ENCODE peak calls at places on chromosomes 13 and 19, in seven cellular contexts. S is fibroblast of lung, R is GM06990, N is SK-N-SH, J is brain microvascular endothelial cell, L is right lobe of liver, V is upper lobe of right lung. I is an unnamed sample. For H3K27me3, the result is how much of the 10 kb centered on the place peaks cover.

GRCh38 chr19:23222998-23223652 is 27.1 kb downstream of the ZNF724 start:
- DNase-seq in S (no peak), R (no peak), N (no peak), J (no peak), L (no peak), V (no peak), I (no peak)

GRCh38 chr13:73040968-73041580 is 17.7 kb upstream of the KLF5 start:
- DNase-seq in S (no peak), R (no peak), N (no peak), J (no peak), L (no peak), V (no peak), I (peak)

GRCh38 chr19:7520131-7521051 is 2.0 kb upstream of the MCOLN1 start:
- DNase-seq in S (no peak), R (no peak), N (no peak), J (no peak), L (peak), V (no peak), I (no peak)

GRCh38 chr13:90622547-90622946 is 724.9 kb upstream of the MIR17HG start:
- DNase-seq in S (peak), R (no peak), N (no peak), J (no peak), L (no peak), V (no peak), I (peak)

GRCh38 chr13:43749503-43749902 is 37.3 kb downstream of the ENOX1 start:
- DNase-seq in S (no peak), R (no peak), N (no peak), J (no peak), L (no peak), V (no peak), I (peak)

GRCh38 chr19:8194528-8195275 is 14.5 kb upstream of the CERS4 start:
- DNase-seq in S (no peak), R (peak), N (no peak), J (no peak), L (peak), V (no peak), I (no peak)

GRCh38 chr13:51844862-51845573 is at the start of gene TMEM272:
- DNase-seq in S (peak), R (peak), N (peak), J (peak), L (peak), V (peak), I (no peak)

GRCh38 chr19:50728084-50728737 is 5.0 kb downstream of the CLEC11A start:
- DNase-seq in S (peak), R (peak), N (peak), J (peak), L (peak), V (peak), I (no peak)

GRCh38 chr19:27742041-27742440 is 1470.9 kb downstream of the UQCRFS1 start:
- DNase-seq in S (peak), R (no peak), N (no peak), J (no peak), L (no peak), V (peak), I (no peak)

GRCh38 chr13:78190296-78190695 is 271.7 kb upstream of the EDNRB start:
- DNase-seq in S (no peak), R (no peak), N (no peak), J (no peak), L (no peak), V (no peak), I (no peak)

GRCh38 chr19:8017808-8018207 is 12.4 kb upstream of the ELAVL1 start:
- DNase-seq in S (no peak), R (no peak), N (no peak), J (no peak), L (no peak), V (no peak), I (no peak)

GRCh38 chr19:52518646-52519045 is 8.8 kb upstream of the ZNF808 start:
- DNase-seq in S (no peak), R (no peak), N (no peak), J (no peak), L (no peak), V (no peak), I (no peak)

GRCh38 chr13:80341771-80342271 is 895 bp upstream of the SPRY2 start:
- DNase-seq in S (peak), R (no peak), N (peak), J (peak), L (peak), V (peak), I (peak)

GRCh38 chr19:6047741-6048231 is 62.5 kb downstream of the RFX2 start:
- DNase-seq in S (peak), R (no peak), N (peak), J (peak), L (no peak), V (no peak), I (peak)

GRCh38 chr13:99778500-99778899 is 193.1 kb downstream of the ZIC5 start:
- DNase-seq in S (no peak), R (no peak), N (no peak), J (no peak), L (no peak), V (no peak), I (no peak)

GRCh38 chr13:35926859-35927530 is 204.2 kb downstream of the DCLK1 start:
- DNase-seq in S (peak), R (no peak), N (no peak), J (no peak), L (no peak), V (no peak), I (peak)

GRCh38 chr19:558770-559439 is 13.5 kb upstream of the BSG start:
- DNase-seq in S (no peak), R (no peak), N (no peak), J (no peak), L (no peak), V (peak), I (no peak)

GRCh38 chr19:14525729-14526128 is 3.7 kb upstream of the TECR start:
- DNase-seq in S (no peak), R (no peak), N (no peak), J (no peak), L (no peak), V (no peak), I (peak)

GRCh38 chr19:1567848-1568227 is 287 bp downstream of the MEX3D start:
- DNase-seq in S (no peak), R (no peak), N (peak), J (no peak), L (no peak), V (no peak), I (no peak)

GRCh38 chr19:46746281-46746965 is at the start of gene STRN4:
- DNase-seq in S (peak), R (peak), N (peak), J (no peak), L (no peak), V (peak), I (no peak)

GRCh38 chr19:46745030-46745429 is 827 bp upstream of the FKRP start:
- DNase-seq in S (no peak), R (no peak), N (no peak), J (no peak), L (no peak), V (no peak), I (no peak)

GRCh38 chr19:46745521-46746280 is at the start of gene FKRP:
- DNase-seq in S (no peak), R (no peak), N (peak), J (no peak), L (no peak), V (no peak), I (no peak)

GRCh38 chr19:46744005-46744691 is 1.7 kb upstream of the FKRP start:
- DNase-seq in S (no peak), R (no peak), N (no peak), J (no peak), L (no peak), V (no peak), I (no peak)

GRCh38 chr19:46748325-46749109 is 2.3 kb upstream of the STRN4 start:
- DNase-seq in S (peak), R (no peak), N (peak), J (peak), L (no peak), V (peak), I (peak)
- TF ChIP-seq CTCF in S (peak), R (peak), N (peak), J (peak), L (peak), V (peak), I (peak)

GRCh38 chr19:40605201-40605971 is 4.2 kb downstream of the LTBP4 start:
- DNase-seq in S (peak), R (peak), N (peak), J (peak), L (peak), V (peak), I (peak)

GRCh38 chr19:40604647-40605200 is 3.6 kb downstream of the LTBP4 start:
- DNase-seq in S (no peak), R (no peak), N (no peak), J (no peak), L (no peak), V (no peak), I (peak)

GRCh38 chr19:40601061-40601973 is at the start of gene LTBP4:
- DNase-seq in S (peak), R (no peak), N (peak), J (no peak), L (no peak), V (peak), I (no peak)

GRCh38 chr19:40603719-40604646 is 2.8 kb downstream of the LTBP4 start:
- DNase-seq in S (peak), R (peak), N (peak), J (peak), L (peak), V (peak), I (peak)

DNA sequence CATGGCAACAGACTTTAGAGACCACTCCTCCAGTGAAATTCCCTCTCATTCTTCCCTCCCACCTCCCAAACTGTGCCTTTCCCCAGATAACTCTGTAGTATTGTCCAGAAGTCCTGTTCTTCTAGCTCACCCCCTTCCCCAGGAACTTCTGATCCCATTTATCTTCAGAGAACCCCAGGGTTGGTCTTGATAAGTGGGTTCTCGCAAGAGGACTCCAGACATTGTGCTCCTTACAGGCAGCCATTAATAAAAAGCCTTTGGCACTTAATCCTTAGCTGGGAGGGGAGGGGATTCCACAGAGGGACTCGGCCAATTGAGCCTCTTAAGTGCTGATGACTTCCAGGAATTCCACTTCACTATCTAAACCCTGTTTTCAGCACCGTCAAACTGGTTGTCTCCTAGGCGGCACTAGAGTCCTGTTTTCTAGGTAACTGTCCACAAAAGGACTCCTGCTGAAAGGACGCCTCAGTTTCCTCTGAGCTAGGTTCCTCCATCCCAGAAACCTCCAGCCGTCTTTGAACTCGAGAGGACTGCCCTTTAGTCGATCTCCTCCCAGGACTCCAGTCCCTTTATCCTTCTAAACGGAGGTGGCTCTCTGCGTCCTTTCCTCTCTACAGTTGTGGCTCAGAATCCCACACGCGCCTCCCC is 2.0 kb downstream of the LTBP4 start:
- DNase-seq in S (peak), R (no peak), N (no peak), J (no peak), L (no peak), V (no peak), I (peak)
- H3K27me3 ChIP-seq in S (under half), R (under half), N (under half), J (under half), L (under half), V (under half), I (under half)

GRCh38 chr19:58571575-58571947 is 1.6 kb downstream of the MZF1 start:
- DNase-seq in S (no peak), R (no peak), N (no peak), J (no peak), L (peak), V (peak), I (no peak)

GRCh38 chr19:58572026-58572817 is 913 bp downstream of the MZF1 start:
- DNase-seq in S (no peak), R (no peak), N (no peak), J (no peak), L (no peak), V (no peak), I (no peak)

GRCh38 chr19:58570770-58571574 is 2.2 kb downstream of the MZF1 start:
- DNase-seq in S (no peak), R (no peak), N (no peak), J (no peak), L (peak), V (peak), I (no peak)

GRCh38 chr19:58573658-58574164 is 576 bp upstream of the MZF1 start:
- DNase-seq in S (no peak), R (no peak), N (no peak), J (no peak), L (no peak), V (no peak), I (no peak)

DNA sequence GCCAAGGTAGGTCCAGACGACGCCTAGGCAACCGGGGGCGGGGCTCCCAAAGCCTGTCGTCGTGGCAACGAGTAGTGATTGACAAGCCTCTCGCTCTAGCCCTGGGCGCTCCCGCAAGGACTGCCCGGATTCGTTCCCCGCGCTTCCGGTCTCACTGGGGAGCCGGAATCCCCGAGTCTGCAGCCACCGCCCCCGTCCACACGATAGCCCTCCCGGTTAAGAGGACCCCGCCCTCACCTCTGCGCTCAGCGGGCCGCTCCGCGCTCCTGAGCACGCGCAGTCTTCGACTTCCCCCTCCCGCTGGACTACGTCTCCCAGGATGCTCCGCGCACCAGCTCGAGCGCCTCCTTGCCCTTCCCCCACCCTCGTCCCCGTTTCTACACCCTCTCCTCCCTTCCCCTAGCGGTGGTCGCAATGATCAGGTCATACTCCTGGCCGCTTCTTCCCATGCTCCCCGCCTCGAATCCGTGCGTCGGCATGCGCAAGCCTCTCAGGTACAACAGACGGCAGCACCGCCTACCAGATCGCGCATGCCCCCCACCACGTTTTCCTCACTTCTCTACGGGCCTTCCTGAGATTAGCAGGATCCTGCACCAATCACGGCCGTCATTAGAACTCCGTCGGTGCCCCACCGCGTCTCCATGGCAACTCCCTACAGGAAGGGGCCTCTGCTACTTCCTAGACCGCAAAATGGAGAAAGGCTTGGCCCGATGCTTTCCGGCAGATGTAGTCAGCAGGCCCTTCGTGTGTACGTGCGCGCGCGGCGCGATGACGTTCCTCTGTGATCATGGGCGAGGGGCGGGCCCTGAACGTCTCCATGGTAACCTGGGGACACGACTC is at the start of gene MZF1:
- DNase-seq in S (peak), R (peak), N (peak), J (peak), L (peak), V (peak), I (peak)
- TF ChIP-seq CTCF in S (no peak), R (no peak), N (no peak), J (peak), L (no peak), V (peak), I (peak)

GRCh38 chr19:29528946-29529645 is 3.3 kb downstream of the VSTM2B start:
- DNase-seq in S (no peak), R (no peak), N (no peak), J (no peak), L (no peak), V (peak), I (no peak)

GRCh38 chr19:29526730-29527499 is 1.1 kb downstream of the VSTM2B start:
- DNase-seq in S (no peak), R (peak), N (peak), J (no peak), L (no peak), V (peak), I (no peak)

GRCh38 chr19:29528350-29528945 is 2.7 kb downstream of the VSTM2B start:
- DNase-seq in S (peak), R (peak), N (peak), J (peak), L (peak), V (peak), I (peak)

GRCh38 chr19:29525901-29526729 is at the start of gene VSTM2B:
- DNase-seq in S (no peak), R (no peak), N (peak), J (no peak), L (peak), V (peak), I (no peak)

DNA sequence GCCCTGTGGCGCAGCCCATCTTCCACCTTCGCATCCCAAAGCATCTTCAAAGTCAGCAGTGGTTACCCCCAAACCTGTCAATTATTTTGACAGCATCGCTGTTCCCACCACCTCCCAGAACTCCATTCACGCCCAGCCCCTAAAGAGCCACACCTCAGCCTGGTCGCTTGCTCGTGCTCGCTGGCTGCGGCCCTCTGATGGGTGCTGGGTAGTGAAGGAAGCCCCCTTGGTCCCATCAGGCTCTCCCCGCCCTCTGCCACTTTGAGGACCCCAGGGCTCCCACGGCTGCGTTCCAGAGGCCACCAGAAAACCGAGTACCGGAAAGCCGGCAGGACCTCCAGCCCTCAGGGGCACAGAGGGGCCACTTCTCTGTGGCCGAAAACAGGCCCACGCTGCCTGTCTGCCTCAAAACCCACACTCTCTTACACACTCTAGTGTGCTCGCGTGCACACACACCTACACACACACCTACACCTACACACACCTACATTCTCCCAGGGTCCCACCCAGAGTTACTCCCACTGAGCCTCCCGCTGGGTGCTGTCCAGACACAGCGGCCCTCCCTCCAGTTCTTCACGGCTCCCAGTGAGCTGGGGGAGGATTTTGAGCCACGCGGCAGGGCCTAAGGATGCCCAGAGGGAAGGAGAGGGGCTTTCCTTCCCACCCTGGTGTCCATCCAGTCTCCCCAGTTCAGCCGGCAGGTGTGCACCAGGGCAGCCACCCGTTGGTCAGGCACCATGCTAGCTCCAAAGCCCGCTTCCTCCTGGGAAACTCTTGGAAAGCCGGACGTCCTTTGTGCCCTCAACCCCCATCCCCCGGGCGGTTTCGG is 1.9 kb downstream of the VSTM2B start:
- DNase-seq in S (no peak), R (no peak), N (no peak), J (no peak), L (no peak), V (peak), I (no peak)
- H3K27me3 ChIP-seq in S (under half), R (under half), N (half or more), J (half or more), L (under half), V (half or more), I (under half)

GRCh38 chr13:37680137-37680536 is 81.6 kb upstream of the POSTN start:
- DNase-seq in S (no peak), R (no peak), N (no peak), J (no peak), L (no peak), V (no peak), I (no peak)

GRCh38 chr13:37681295-37682032 is 82.9 kb upstream of the POSTN start:
- DNase-seq in S (peak), R (no peak), N (no peak), J (peak), L (no peak), V (no peak), I (no peak)

GRCh38 chr13:37682496-37682895 is 83.9 kb upstream of the POSTN start:
- DNase-seq in S (no peak), R (no peak), N (no peak), J (no peak), L (no peak), V (no peak), I (no peak)

GRCh38 chr13:37679043-37679442 is 80.5 kb upstream of the POSTN start:
- DNase-seq in S (no peak), R (no peak), N (no peak), J (no peak), L (no peak), V (no peak), I (no peak)
- TF ChIP-seq CTCF in S (peak), R (no peak), N (peak), J (peak), L (peak), V (no peak), I (peak)

GRCh38 chr19:17830567-17831418 is 9.5 kb upstream of the INSL3 start:
- DNase-seq in S (peak), R (peak), N (peak), J (peak), L (no peak), V (peak), I (peak)

GRCh38 chr19:17834350-17835181 is 13.2 kb downstream of the JAK3 start:
- DNase-seq in S (no peak), R (no peak), N (no peak), J (no peak), L (no peak), V (no peak), I (no peak)

GRCh38 chr19:17832443-17833208 is 11.3 kb upstream of the INSL3 start:
- DNase-seq in S (no peak), R (no peak), N (no peak), J (no peak), L (no peak), V (no peak), I (no peak)

GRCh38 chr19:17829855-17830566 is 8.7 kb upstream of the INSL3 start:
- DNase-seq in S (peak), R (no peak), N (peak), J (peak), L (no peak), V (no peak), I (peak)

GRCh38 chr19:17831419-17831888 is 10.1 kb upstream of the INSL3 start:
- DNase-seq in S (no peak), R (no peak), N (no peak), J (no peak), L (no peak), V (no peak), I (no peak)
- H3K27me3 ChIP-seq in S (under half), R (under half), N (under half), J (under half), L (under half), V (under half), I (under half)

DNA sequence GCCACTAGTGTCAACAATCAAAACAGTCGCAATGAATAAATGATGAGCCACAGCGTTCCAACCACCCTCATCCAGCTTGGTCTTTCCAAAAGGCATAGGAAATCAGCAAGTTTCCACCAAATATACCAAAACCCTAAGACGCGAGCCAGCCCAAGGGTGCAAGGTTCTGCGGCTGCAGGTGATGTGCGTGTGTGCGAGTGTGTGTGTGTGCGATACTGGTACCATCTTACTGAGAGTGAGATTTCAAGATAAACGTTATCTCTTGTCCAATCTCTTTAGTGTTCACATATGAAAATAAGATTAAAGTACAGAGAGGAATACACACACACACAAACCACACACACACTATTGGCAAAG is 895 bp upstream of the TRPC4 start:
- DNase-seq in S (no peak), R (no peak), N (no peak), J (no peak), L (no peak), V (no peak), I (no peak)
- TF ChIP-seq CTCF in S (no peak), R (no peak), N (no peak), J (no peak), L (no peak), V (no peak), I (no peak)